ENCODE peak calls at places on chromosomes 3 and 15, in seven cellular contexts. One of them, this sample, is unnamed.

GRCh38 chr3:186843039-186843432 is 526 bp downstream of the ADIPOQ start:
- DNase-seq in foreskin fibroblast: no peak
- DNase-seq in neuronal stem cell: no peak
- DNase-seq in iris pigment epithelial cell: no peak
- DNase-seq in activated effector memory CD4-positive, alpha-beta T cell treated with anti-CD3 and anti-CD28 coated beads, Interleukin-2, amount 50 U/mL, for 16 hours: no peak
- DNase-seq in heart right ventricle: no peak
- DNase-seq in NCI-H510A treated with DMSO at 0.1 percent for 48 hours: no peak
- DNase-seq in this sample: no peak

GRCh38 chr3:170636609-170637008 is 50.7 kb upstream of the SLC7A14 start:
- DNase-seq in foreskin fibroblast: no peak
- DNase-seq in neuronal stem cell: no peak
- DNase-seq in iris pigment epithelial cell: no peak
- DNase-seq in activated effector memory CD4-positive, alpha-beta T cell treated with anti-CD3 and anti-CD28 coated beads, Interleukin-2, amount 50 U/mL, for 16 hours: no peak
- DNase-seq in heart right ventricle: no peak
- DNase-seq in NCI-H510A treated with DMSO at 0.1 percent for 48 hours: no peak
- DNase-seq in this sample: no peak

GRCh38 chr3:90010341-90010740 is 902.9 kb downstream of the EPHA3 start:
- DNase-seq in foreskin fibroblast: peak
- DNase-seq in neuronal stem cell: no peak
- DNase-seq in iris pigment epithelial cell: peak
- DNase-seq in activated effector memory CD4-positive, alpha-beta T cell treated with anti-CD3 and anti-CD28 coated beads, Interleukin-2, amount 50 U/mL, for 16 hours: no peak
- DNase-seq in heart right ventricle: no peak
- DNase-seq in NCI-H510A treated with DMSO at 0.1 percent for 48 hours: no peak
- DNase-seq in this sample: no peak

GRCh38 chr15:41501961-41502786 is 8.5 kb downstream of the ITPKA start:
- DNase-seq in foreskin fibroblast: no peak
- DNase-seq in neuronal stem cell: no peak
- DNase-seq in iris pigment epithelial cell: no peak
- DNase-seq in activated effector memory CD4-positive, alpha-beta T cell treated with anti-CD3 and anti-CD28 coated beads, Interleukin-2, amount 50 U/mL, for 16 hours: peak
- DNase-seq in heart right ventricle: no peak
- DNase-seq in NCI-H510A treated with DMSO at 0.1 percent for 48 hours: no peak
- DNase-seq in this sample: no peak

GRCh38 chr3:144148356-144148755 is 176.7 kb downstream of the DIPK2A start:
- DNase-seq in foreskin fibroblast: no peak
- DNase-seq in neuronal stem cell: no peak
- DNase-seq in iris pigment epithelial cell: no peak
- DNase-seq in activated effector memory CD4-positive, alpha-beta T cell treated with anti-CD3 and anti-CD28 coated beads, Interleukin-2, amount 50 U/mL, for 16 hours: no peak
- DNase-seq in heart right ventricle: no peak
- DNase-seq in NCI-H510A treated with DMSO at 0.1 percent for 48 hours: no peak
- DNase-seq in this sample: no peak

GRCh38 chr15:51576911-51577500 is 45.6 kb downstream of the DMXL2 start:
- DNase-seq in foreskin fibroblast: peak
- DNase-seq in neuronal stem cell: no peak
- DNase-seq in iris pigment epithelial cell: peak
- DNase-seq in activated effector memory CD4-positive, alpha-beta T cell treated with anti-CD3 and anti-CD28 coated beads, Interleukin-2, amount 50 U/mL, for 16 hours: no peak
- DNase-seq in heart right ventricle: no peak
- DNase-seq in NCI-H510A treated with DMSO at 0.1 percent for 48 hours: no peak
- DNase-seq in this sample: no peak

GRCh38 chr3:78830466-78830865 is 937.3 kb downstream of the ROBO1 start:
- DNase-seq in foreskin fibroblast: no peak
- DNase-seq in neuronal stem cell: no peak
- DNase-seq in iris pigment epithelial cell: no peak
- DNase-seq in activated effector memory CD4-positive, alpha-beta T cell treated with anti-CD3 and anti-CD28 coated beads, Interleukin-2, amount 50 U/mL, for 16 hours: no peak
- DNase-seq in heart right ventricle: no peak
- DNase-seq in NCI-H510A treated with DMSO at 0.1 percent for 48 hours: no peak
- DNase-seq in this sample: no peak

GRCh38 chr15:86231864-86232801 is 152.5 kb downstream of the AGBL1 start:
- DNase-seq in foreskin fibroblast: no peak
- DNase-seq in neuronal stem cell: peak
- DNase-seq in iris pigment epithelial cell: peak
- DNase-seq in activated effector memory CD4-positive, alpha-beta T cell treated with anti-CD3 and anti-CD28 coated beads, Interleukin-2, amount 50 U/mL, for 16 hours: peak
- DNase-seq in heart right ventricle: no peak
- DNase-seq in NCI-H510A treated with DMSO at 0.1 percent for 48 hours: peak
- DNase-seq in this sample: peak

GRCh38 chr15:84658788-84659411 is 901 bp upstream of the NMB start:
- DNase-seq in foreskin fibroblast: no peak
- DNase-seq in neuronal stem cell: no peak
- DNase-seq in iris pigment epithelial cell: no peak
- DNase-seq in activated effector memory CD4-positive, alpha-beta T cell treated with anti-CD3 and anti-CD28 coated beads, Interleukin-2, amount 50 U/mL, for 16 hours: no peak
- DNase-seq in heart right ventricle: no peak
- DNase-seq in NCI-H510A treated with DMSO at 0.1 percent for 48 hours: no peak
- DNase-seq in this sample: no peak

GRCh38 chr3:12175137-12175593 is 16.5 kb upstream of the TIMP4 start:
- DNase-seq in foreskin fibroblast: no peak
- DNase-seq in neuronal stem cell: no peak
- DNase-seq in iris pigment epithelial cell: peak
- DNase-seq in activated effector memory CD4-positive, alpha-beta T cell treated with anti-CD3 and anti-CD28 coated beads, Interleukin-2, amount 50 U/mL, for 16 hours: no peak
- DNase-seq in heart right ventricle: no peak
- DNase-seq in NCI-H510A treated with DMSO at 0.1 percent for 48 hours: no peak
- DNase-seq in this sample: no peak

GRCh38 chr3:94285874-94286273 is 223.0 kb downstream of the NSUN3 start:
- DNase-seq in foreskin fibroblast: no peak
- DNase-seq in neuronal stem cell: no peak
- DNase-seq in iris pigment epithelial cell: peak
- DNase-seq in activated effector memory CD4-positive, alpha-beta T cell treated with anti-CD3 and anti-CD28 coated beads, Interleukin-2, amount 50 U/mL, for 16 hours: no peak
- DNase-seq in heart right ventricle: no peak
- DNase-seq in NCI-H510A treated with DMSO at 0.1 percent for 48 hours: no peak
- DNase-seq in this sample: no peak

GRCh38 chr3:197718904-197719303 is 17.8 kb downstream of the RUBCN start:
- DNase-seq in foreskin fibroblast: peak
- DNase-seq in neuronal stem cell: no peak
- DNase-seq in iris pigment epithelial cell: peak
- DNase-seq in activated effector memory CD4-positive, alpha-beta T cell treated with anti-CD3 and anti-CD28 coated beads, Interleukin-2, amount 50 U/mL, for 16 hours: no peak
- DNase-seq in heart right ventricle: no peak
- DNase-seq in NCI-H510A treated with DMSO at 0.1 percent for 48 hours: no peak
- DNase-seq in this sample: no peak

GRCh38 chr3:141795719-141796435 is 32.7 kb downstream of the GRK7 start:
- DNase-seq in foreskin fibroblast: peak
- DNase-seq in neuronal stem cell: no peak
- DNase-seq in iris pigment epithelial cell: peak
- DNase-seq in activated effector memory CD4-positive, alpha-beta T cell treated with anti-CD3 and anti-CD28 coated beads, Interleukin-2, amount 50 U/mL, for 16 hours: peak
- DNase-seq in heart right ventricle: peak
- DNase-seq in NCI-H510A treated with DMSO at 0.1 percent for 48 hours: peak
- DNase-seq in this sample: no peak

GRCh38 chr3:99901200-99901926 is 83.7 kb downstream of the CMSS1 start:
- DNase-seq in foreskin fibroblast: peak
- DNase-seq in neuronal stem cell: no peak
- DNase-seq in iris pigment epithelial cell: peak
- DNase-seq in activated effector memory CD4-positive, alpha-beta T cell treated with anti-CD3 and anti-CD28 coated beads, Interleukin-2, amount 50 U/mL, for 16 hours: no peak
- DNase-seq in heart right ventricle: no peak
- DNase-seq in NCI-H510A treated with DMSO at 0.1 percent for 48 hours: no peak
- DNase-seq in this sample: no peak

GRCh38 chr3:58164199-58164879 is 46.4 kb downstream of the DNASE1L3 start:
- DNase-seq in foreskin fibroblast: peak
- DNase-seq in neuronal stem cell: no peak
- DNase-seq in iris pigment epithelial cell: no peak
- DNase-seq in activated effector memory CD4-positive, alpha-beta T cell treated with anti-CD3 and anti-CD28 coated beads, Interleukin-2, amount 50 U/mL, for 16 hours: no peak
- DNase-seq in heart right ventricle: peak
- DNase-seq in NCI-H510A treated with DMSO at 0.1 percent for 48 hours: peak
- DNase-seq in this sample: peak

GRCh38 chr3:157631468-157631867 is 128.3 kb upstream of the VEPH1 start:
- DNase-seq in foreskin fibroblast: peak
- DNase-seq in neuronal stem cell: no peak
- DNase-seq in iris pigment epithelial cell: peak
- DNase-seq in activated effector memory CD4-positive, alpha-beta T cell treated with anti-CD3 and anti-CD28 coated beads, Interleukin-2, amount 50 U/mL, for 16 hours: no peak
- DNase-seq in heart right ventricle: no peak
- DNase-seq in NCI-H510A treated with DMSO at 0.1 percent for 48 hours: no peak
- DNase-seq in this sample: no peak

This sample was measured in head of caudate nucleus.